ENCODE peak calls at places on chromosomes 11 and 22, in nine cellular contexts. I is Panc1, Q is heart right ventricle, Y is left ventricle myocardium inferior, U is gastrocnemius medialis, D is tibial artery, F is sigmoid colon, M is RWPE1, G is kidney. Z is an unnamed sample.

GRCh38 chr22:43582394-43582793 is 170.6 kb downstream of the MPPED1 start:
- DNase-seq in I (no peak), Q (no peak), Y (no peak), U (no peak), D (no peak), F (no peak), M (no peak), G (no peak), Z (no peak)

GRCh38 chr11:123588117-123588815 is 66.2 kb downstream of the SCN3B start:
- DNase-seq in I (no peak), Q (no peak), Y (no peak), U (no peak), D (no peak), F (no peak), M (no peak), G (no peak), Z (peak; percentile 60)

GRCh38 chr11:2582958-2583604 is 116.7 kb downstream of the KCNQ1OT1 start:
- DNase-seq in I (no peak), Q (peak; percentile 2), Y (peak; percentile 9), U (no peak), D (peak; percentile 62), F (peak; percentile 57), M (no peak), G (peak; percentile 60), Z (peak; percentile 8)

GRCh38 chr11:111206472-111206871 is 39.1 kb upstream of the POU2AF2 start:
- DNase-seq in I (no peak), Q (no peak), Y (no peak), U (no peak), D (no peak), F (no peak), M (peak; percentile 30), G (no peak), Z (no peak)

GRCh38 chr11:115712296-115712695 is 208.1 kb upstream of the CADM1 start:
- DNase-seq in I (no peak), Q (no peak), Y (no peak), U (no peak), D (no peak), F (no peak), M (no peak), G (no peak), Z (no peak)

GRCh38 chr11:20125927-20126326 is 34.3 kb downstream of the DBX1 start:
- DNase-seq in I (no peak), Q (no peak), Y (no peak), U (no peak), D (no peak), F (no peak), M (peak; percentile 44), G (no peak), Z (no peak)

GRCh38 chr22:48510599-48510998 is 1317.1 kb downstream of the BRD1 start:
- DNase-seq in I (no peak), Q (no peak), Y (no peak), U (no peak), D (no peak), F (no peak), M (no peak), G (no peak), Z (no peak)

GRCh38 chr22:18154821-18155390 is 4.9 kb downstream of the USP18 start:
- DNase-seq in I (no peak), Q (no peak), Y (no peak), U (no peak), D (no peak), F (no peak), M (no peak), G (no peak), Z (no peak)

GRCh38 chr11:114278342-114279065 is 17.7 kb upstream of the NNMT start:
- DNase-seq in I (no peak), Q (no peak), Y (no peak), U (no peak), D (no peak), F (no peak), M (no peak), G (no peak), Z (no peak)

GRCh38 chr11:35404397-35404775 is 15.0 kb downstream of the SLC1A2 start:
- DNase-seq in I (no peak), Q (no peak), Y (no peak), U (no peak), D (no peak), F (no peak), M (no peak), G (no peak), Z (peak; percentile 53)

GRCh38 chr22:19641254-19641982 is 72.9 kb upstream of the SEPTIN5 start:
- DNase-seq in I (no peak), Q (no peak), Y (no peak), U (no peak), D (peak; percentile 34), F (no peak), M (no peak), G (no peak), Z (peak; percentile 73)

GRCh38 chr11:125441648-125442410 is 54.2 kb downstream of the FEZ1 start:
- DNase-seq in I (no peak), Q (no peak), Y (no peak), U (no peak), D (peak; percentile 28), F (peak; percentile 24), M (no peak), G (no peak), Z (no peak)

GRCh38 chr11:134765565-134765964 is 353.5 kb upstream of the B3GAT1 start:
- DNase-seq in I (no peak), Q (no peak), Y (no peak), U (no peak), D (no peak), F (no peak), M (no peak), G (no peak), Z (no peak)

GRCh38 chr11:8610532-8611116 is 16.6 kb upstream of the STK33 start:
- DNase-seq in I (no peak), Q (no peak), Y (no peak), U (no peak), D (no peak), F (no peak), M (no peak), G (no peak), Z (no peak)

GRCh38 chr11:17354070-17354924 is 2.7 kb downstream of the NCR3LG1 start:
- DNase-seq in I (peak; percentile 61), Q (peak; percentile 79), Y (no peak), U (peak; percentile 54), D (peak; percentile 66), F (peak; percentile 72), M (peak; percentile 65), G (no peak), Z (peak; percentile 82)

GRCh38 chr11:11972148-11972547 is 36.3 kb downstream of the DKK3 start:
- DNase-seq in I (no peak), Q (peak; percentile 11), Y (peak; percentile 12), U (no peak), D (no peak), F (no peak), M (no peak), G (no peak), Z (no peak)

GRCh38 chr22:29108137-29108536 is 35.3 kb downstream of the KREMEN1 start:
- DNase-seq in I (no peak), Q (no peak), Y (no peak), U (no peak), D (no peak), F (no peak), M (peak; percentile 56), G (no peak), Z (no peak)

GRCh38 chr11:121421149-121421906 is 30.8 kb upstream of the SORL1 start:
- DNase-seq in I (no peak), Q (no peak), Y (no peak), U (no peak), D (no peak), F (no peak), M (peak; percentile 37), G (no peak), Z (no peak)
- TF ChIP-seq CTCF in I (no peak), Q (no peak), Y (no peak), U (no peak), D (no peak), F (no peak), M (no peak), G (no peak), Z (no peak)

GRCh38 chr22:46354993-46355305 is 19.4 kb downstream of the TRMU start:
- DNase-seq in I (no peak), Q (no peak), Y (no peak), U (no peak), D (no peak), F (no peak), M (no peak), G (no peak), Z (no peak)

GRCh38 chr22:46353483-46354105 is 18.1 kb downstream of the TRMU start:
- DNase-seq in I (no peak), Q (no peak), Y (no peak), U (no peak), D (no peak), F (no peak), M (no peak), G (peak; percentile 34), Z (no peak)

GRCh38 chr22:46352691-46353386 is 17.3 kb downstream of the TRMU start:
- DNase-seq in I (no peak), Q (peak; percentile 72), Y (peak; percentile 73), U (peak; percentile 88), D (no peak), F (no peak), M (peak; percentile 72), G (peak; percentile 89), Z (no peak)

GRCh38 chr22:46355369-46355995 is 20.0 kb downstream of the TRMU start:
- DNase-seq in I (no peak), Q (peak; percentile 57), Y (peak; percentile 65), U (peak; percentile 38), D (no peak), F (no peak), M (peak; percentile 56), G (peak; percentile 81), Z (peak; percentile 79)

GRCh38 chr22:46354176-46354992 is 18.9 kb downstream of the TRMU start:
- DNase-seq in I (no peak), Q (no peak), Y (no peak), U (no peak), D (no peak), F (no peak), M (no peak), G (peak; percentile 74), Z (no peak)
- H3K27ac ChIP-seq in I (no peak overlapping the region), Q (peak overlapping the region; percentile 56), Y (peak overlapping the region; percentile 91), U (no peak overlapping the region), D (no peak overlapping the region), F (no peak overlapping the region), M (peak overlapping the region; percentile 81), G (no peak overlapping the region), Z (no peak overlapping the region)

DNA sequence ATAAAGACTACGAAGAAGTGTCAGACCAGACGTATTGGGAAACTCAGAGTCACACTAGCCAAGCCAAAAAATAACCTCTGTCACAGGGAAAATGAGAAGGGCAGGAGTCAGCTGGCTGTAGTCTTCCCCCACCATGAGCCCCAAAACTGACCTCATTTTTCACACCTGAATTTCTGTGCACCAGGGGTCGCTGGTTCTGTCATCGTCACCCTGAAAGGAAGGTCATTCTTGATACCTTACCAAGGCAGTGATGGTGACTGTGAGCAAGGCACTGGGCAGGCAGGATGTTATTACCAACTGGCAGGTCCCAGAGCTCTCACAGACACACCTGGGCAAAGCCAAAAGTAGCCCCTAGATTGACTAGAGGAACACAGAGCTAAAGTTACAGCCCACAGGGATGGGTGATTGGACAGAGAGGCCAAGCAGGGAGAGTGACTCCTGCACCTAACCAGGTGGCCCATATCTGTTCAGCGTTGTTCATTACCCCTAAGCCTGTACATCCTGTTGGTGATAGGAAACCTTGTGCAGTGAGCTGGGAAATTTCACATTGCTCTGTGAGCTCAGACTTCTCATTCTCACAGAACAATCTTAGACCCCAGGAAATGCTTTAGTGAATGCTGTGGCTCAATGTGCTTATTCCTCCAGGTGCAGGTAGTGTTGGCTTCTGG is 32.3 kb upstream of the OR56A1 start:
- DNase-seq in I (no peak), Q (no peak), Y (no peak), U (no peak), D (no peak), F (no peak), M (no peak), G (no peak), Z (no peak)
- TF ChIP-seq CTCF in I (no peak), Q (no peak), Y (no peak), U (no peak), D (no peak), F (no peak), M (no peak), G (no peak), Z (no peak)

GRCh38 chr11:44747339-44747738 is 20.6 kb downstream of the TSPAN18 start:
- DNase-seq in I (no peak), Q (no peak), Y (no peak), U (no peak), D (no peak), F (no peak), M (no peak), G (no peak), Z (no peak)
- H3K27ac ChIP-seq in I (no peak overlapping the region), Q (peak overlapping the region; percentile 61), Y (peak overlapping the region; percentile 74), U (no peak overlapping the region), D (peak overlapping the region; percentile 62), F (peak overlapping the region; percentile 79), M (no peak overlapping the region), G (no peak overlapping the region), Z (no peak overlapping the region)

Z was measured in testis.